ENCODE peak calls at places on chromosomes 3 and 15, in four cellular contexts. One of them, this sample, is unnamed.

GRCh38 chr15:71052356-71052755 is 62.9 kb upstream of the THSD4 start:
- DNase-seq in nephron progenitor cell: no peak
- DNase-seq in activated B cell treated with CpG ODN at 0.5 μM for 24 hours: no peak
- DNase-seq in cardiac fibroblast: peak; percentile 79
- DNase-seq in this sample: no peak

GRCh38 chr15:46676233-46677206 is 1040.8 kb upstream of the SEMA6D start:
- DNase-seq in nephron progenitor cell: no peak
- DNase-seq in activated B cell treated with CpG ODN at 0.5 μM for 24 hours: no peak
- DNase-seq in cardiac fibroblast: no peak
- DNase-seq in this sample: no peak

GRCh38 chr3:42745776-42746454 is 27.1 kb downstream of the CCDC13 start:
- DNase-seq in nephron progenitor cell: no peak
- DNase-seq in activated B cell treated with CpG ODN at 0.5 μM for 24 hours: no peak
- DNase-seq in cardiac fibroblast: no peak
- DNase-seq in this sample: peak; percentile 1

GRCh38 chr15:84400820-84401219 is 165.2 kb downstream of the GOLGA6L4 start:
- DNase-seq in nephron progenitor cell: no peak
- DNase-seq in activated B cell treated with CpG ODN at 0.5 μM for 24 hours: no peak
- DNase-seq in cardiac fibroblast: no peak
- DNase-seq in this sample: no peak

GRCh38 chr3:55434789-55435188 is 52.3 kb downstream of the WNT5A start:
- DNase-seq in nephron progenitor cell: no peak
- DNase-seq in activated B cell treated with CpG ODN at 0.5 μM for 24 hours: no peak
- DNase-seq in cardiac fibroblast: peak; percentile 69
- DNase-seq in this sample: peak; percentile 17

GRCh38 chr3:100352296-100353178 is 18.0 kb downstream of the NIT2 start:
- DNase-seq in nephron progenitor cell: no peak
- DNase-seq in activated B cell treated with CpG ODN at 0.5 μM for 24 hours: no peak
- DNase-seq in cardiac fibroblast: no peak
- DNase-seq in this sample: no peak

GRCh38 chr3:56980798-56981390 is 79.6 kb upstream of the SPATA12 start:
- DNase-seq in nephron progenitor cell: no peak
- DNase-seq in activated B cell treated with CpG ODN at 0.5 μM for 24 hours: no peak
- DNase-seq in cardiac fibroblast: peak; percentile 99
- DNase-seq in this sample: no peak

GRCh38 chr15:80780416-80781221 is 1.4 kb downstream of the CEMIP start:
- DNase-seq in nephron progenitor cell: peak; percentile 95
- DNase-seq in activated B cell treated with CpG ODN at 0.5 μM for 24 hours: no peak
- DNase-seq in cardiac fibroblast: peak; percentile 57
- DNase-seq in this sample: peak; percentile 87

GRCh38 chr15:37136666-37137065 is 36.3 kb upstream of the MEIS2 start:
- DNase-seq in nephron progenitor cell: no peak
- DNase-seq in activated B cell treated with CpG ODN at 0.5 μM for 24 hours: no peak
- DNase-seq in cardiac fibroblast: peak; percentile 40
- DNase-seq in this sample: no peak

GRCh38 chr3:177144922-177145321 is 52.4 kb downstream of the TBL1XR1 start:
- DNase-seq in nephron progenitor cell: no peak
- DNase-seq in activated B cell treated with CpG ODN at 0.5 μM for 24 hours: no peak
- DNase-seq in cardiac fibroblast: no peak
- DNase-seq in this sample: no peak

GRCh38 chr15:25188051-25188450 is 233.3 kb downstream of the SNRPN start:
- DNase-seq in nephron progenitor cell: no peak
- DNase-seq in activated B cell treated with CpG ODN at 0.5 μM for 24 hours: no peak
- DNase-seq in cardiac fibroblast: no peak
- DNase-seq in this sample: no peak

GRCh38 chr3:94965867-94966471 is 903.1 kb downstream of the NSUN3 start:
- DNase-seq in nephron progenitor cell: no peak
- DNase-seq in activated B cell treated with CpG ODN at 0.5 μM for 24 hours: no peak
- DNase-seq in cardiac fibroblast: no peak
- DNase-seq in this sample: no peak

GRCh38 chr3:15063238-15063637 is 1.9 kb downstream of the MRPS25 start:
- DNase-seq in nephron progenitor cell: no peak
- DNase-seq in activated B cell treated with CpG ODN at 0.5 μM for 24 hours: no peak
- DNase-seq in cardiac fibroblast: no peak
- DNase-seq in this sample: no peak

GRCh38 chr3:177191108-177191779 is 6.0 kb downstream of the TBL1XR1 start:
- DNase-seq in nephron progenitor cell: no peak
- DNase-seq in activated B cell treated with CpG ODN at 0.5 μM for 24 hours: no peak
- DNase-seq in cardiac fibroblast: no peak
- DNase-seq in this sample: no peak

GRCh38 chr15:95799286-95800187 is 531.0 kb upstream of the NR2F2 start:
- DNase-seq in nephron progenitor cell: no peak
- DNase-seq in activated B cell treated with CpG ODN at 0.5 μM for 24 hours: no peak
- DNase-seq in cardiac fibroblast: peak; percentile 91
- DNase-seq in this sample: no peak

GRCh38 chr15:101014921-101015841 is 96.0 kb downstream of the LRRK1 start:
- DNase-seq in nephron progenitor cell: peak; percentile 86
- DNase-seq in activated B cell treated with CpG ODN at 0.5 μM for 24 hours: peak; percentile 49
- DNase-seq in cardiac fibroblast: peak; percentile 81
- DNase-seq in this sample: peak; percentile 76

GRCh38 chr3:152835311-152836102 is 576 bp downstream of the P2RY1 start:
- DNase-seq in nephron progenitor cell: peak; percentile 67
- DNase-seq in activated B cell treated with CpG ODN at 0.5 μM for 24 hours: peak; percentile 16
- DNase-seq in cardiac fibroblast: peak; percentile 71
- DNase-seq in this sample: peak; percentile 63

GRCh38 chr15:45168751-45169551 is 18.8 kb downstream of the SHF start:
- DNase-seq in nephron progenitor cell: no peak
- DNase-seq in activated B cell treated with CpG ODN at 0.5 μM for 24 hours: no peak
- DNase-seq in cardiac fibroblast: no peak
- DNase-seq in this sample: no peak

GRCh38 chr15:88932875-88933330 is 19.7 kb upstream of the MFGE8 start:
- DNase-seq in nephron progenitor cell: no peak
- DNase-seq in activated B cell treated with CpG ODN at 0.5 μM for 24 hours: no peak
- DNase-seq in cardiac fibroblast: peak; percentile 25
- DNase-seq in this sample: no peak

GRCh38 chr3:159039286-159039685 is 237.4 kb downstream of the MFSD1 start:
- DNase-seq in nephron progenitor cell: no peak
- DNase-seq in activated B cell treated with CpG ODN at 0.5 μM for 24 hours: no peak
- DNase-seq in cardiac fibroblast: no peak
- DNase-seq in this sample: no peak

GRCh38 chr15:45088801-45089711 is 24.9 kb downstream of the DUOX2 start:
- DNase-seq in nephron progenitor cell: peak; percentile 18
- DNase-seq in activated B cell treated with CpG ODN at 0.5 μM for 24 hours: no peak
- DNase-seq in cardiac fibroblast: peak; percentile 13
- DNase-seq in this sample: no peak

GRCh38 chr15:35317217-35317616 is 228.7 kb downstream of the DPH6 start:
- DNase-seq in nephron progenitor cell: no peak
- DNase-seq in activated B cell treated with CpG ODN at 0.5 μM for 24 hours: no peak
- DNase-seq in cardiac fibroblast: no peak
- DNase-seq in this sample: no peak
- TF ChIP-seq CTCF in nephron progenitor cell: no peak
- TF ChIP-seq CTCF in activated B cell treated with CpG ODN at 0.5 μM for 24 hours: no peak
- TF ChIP-seq CTCF in cardiac fibroblast: no peak
- TF ChIP-seq CTCF in this sample: no peak

DNA sequence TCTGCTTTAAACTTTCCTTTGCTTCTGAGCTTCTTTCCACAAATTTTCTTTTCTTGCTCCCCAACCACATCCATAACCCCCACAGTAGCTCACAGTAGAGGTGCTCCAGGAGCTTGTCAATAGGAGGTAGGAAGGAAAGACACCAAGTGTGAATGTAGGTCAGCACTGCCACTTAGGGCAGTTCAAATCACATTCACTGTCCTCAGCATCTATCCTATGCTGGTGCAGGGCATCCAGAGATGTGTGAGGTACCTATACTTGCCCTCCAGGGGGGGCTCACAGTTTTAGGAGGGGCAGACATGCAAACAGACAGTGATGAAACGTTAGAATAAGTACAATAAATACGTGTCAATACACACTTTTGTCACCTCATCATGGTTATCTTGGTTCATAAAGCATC is 1.5 kb upstream of the SPSB4 start:
- DNase-seq in nephron progenitor cell: no peak
- DNase-seq in activated B cell treated with CpG ODN at 0.5 μM for 24 hours: no peak
- DNase-seq in cardiac fibroblast: no peak
- DNase-seq in this sample: peak; percentile 43
- TF ChIP-seq CTCF in nephron progenitor cell: peak; percentile 36
- TF ChIP-seq CTCF in activated B cell treated with CpG ODN at 0.5 μM for 24 hours: no peak
- TF ChIP-seq CTCF in cardiac fibroblast: no peak
- TF ChIP-seq CTCF in this sample: peak; percentile 64

GRCh38 chr3:113791381-113791780 is 44.5 kb downstream of the ATP6V1A start:
- DNase-seq in nephron progenitor cell: no peak
- DNase-seq in activated B cell treated with CpG ODN at 0.5 μM for 24 hours: no peak
- DNase-seq in cardiac fibroblast: peak; percentile 30
- DNase-seq in this sample: no peak

GRCh38 chr3:113794526-113794925 is 44.1 kb upstream of the GRAMD1C start:
- DNase-seq in nephron progenitor cell: no peak
- DNase-seq in activated B cell treated with CpG ODN at 0.5 μM for 24 hours: no peak
- DNase-seq in cardiac fibroblast: no peak
- DNase-seq in this sample: no peak

GRCh38 chr3:113795693-113796092 is 42.9 kb upstream of the GRAMD1C start:
- DNase-seq in nephron progenitor cell: no peak
- DNase-seq in activated B cell treated with CpG ODN at 0.5 μM for 24 hours: no peak
- DNase-seq in cardiac fibroblast: no peak
- DNase-seq in this sample: no peak
- TF ChIP-seq CTCF in nephron progenitor cell: no peak
- TF ChIP-seq CTCF in activated B cell treated with CpG ODN at 0.5 μM for 24 hours: no peak
- TF ChIP-seq CTCF in cardiac fibroblast: no peak
- TF ChIP-seq CTCF in this sample: no peak

DNA sequence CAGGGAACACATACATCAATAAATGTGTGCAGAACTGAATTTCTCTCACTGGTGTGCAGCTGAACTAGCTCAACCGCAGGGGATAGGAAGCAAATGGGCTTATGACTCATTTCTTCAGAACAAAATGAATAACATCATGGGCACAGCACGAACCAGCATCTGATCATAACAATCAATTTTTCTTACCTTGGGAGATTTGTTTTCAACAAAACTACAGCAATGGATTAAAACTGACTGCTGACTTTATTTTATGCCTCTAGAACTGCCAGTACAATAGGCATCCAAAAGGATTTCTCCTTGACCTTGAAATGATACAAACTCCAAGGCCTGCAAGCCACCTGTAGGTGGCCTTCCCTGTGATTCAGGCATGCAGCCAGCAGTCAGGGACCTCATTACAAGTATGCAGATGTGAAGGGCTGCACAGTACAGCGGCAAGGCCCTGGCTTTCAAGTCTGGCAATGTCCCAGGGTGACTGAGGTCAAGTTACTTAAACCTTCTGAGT is 26.1 kb downstream of the TAMM41 start:
- DNase-seq in nephron progenitor cell: peak; percentile 9
- DNase-seq in activated B cell treated with CpG ODN at 0.5 μM for 24 hours: no peak
- DNase-seq in cardiac fibroblast: peak; percentile 24
- DNase-seq in this sample: no peak
- TF ChIP-seq CTCF in nephron progenitor cell: no peak
- TF ChIP-seq CTCF in activated B cell treated with CpG ODN at 0.5 μM for 24 hours: no peak
- TF ChIP-seq CTCF in cardiac fibroblast: peak; percentile 16
- TF ChIP-seq CTCF in this sample: no peak

DNA sequence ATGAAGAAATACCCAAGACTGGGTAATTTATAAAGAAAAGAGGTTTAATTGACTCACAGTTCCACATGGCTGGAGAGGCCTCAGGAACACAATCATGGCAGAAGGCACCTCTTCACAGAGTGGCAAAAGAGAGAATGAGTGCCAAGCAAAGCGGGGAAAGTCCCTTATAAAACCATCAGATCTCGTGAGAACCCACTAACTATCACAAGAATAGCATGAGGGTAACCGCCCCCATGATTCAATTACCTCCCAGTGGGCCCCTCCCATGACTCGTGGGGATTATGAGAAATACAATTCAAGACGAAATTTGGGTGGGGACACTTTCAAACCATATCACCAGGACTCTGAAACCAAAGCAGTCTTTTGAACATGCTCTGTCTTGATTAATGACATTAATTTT is 7.0 kb downstream of the RTP3 start:
- DNase-seq in nephron progenitor cell: no peak
- DNase-seq in activated B cell treated with CpG ODN at 0.5 μM for 24 hours: no peak
- DNase-seq in cardiac fibroblast: peak; percentile 32
- DNase-seq in this sample: no peak
- TF ChIP-seq CTCF in nephron progenitor cell: no peak
- TF ChIP-seq CTCF in activated B cell treated with CpG ODN at 0.5 μM for 24 hours: no peak
- TF ChIP-seq CTCF in cardiac fibroblast: no peak
- TF ChIP-seq CTCF in this sample: no peak

This sample was measured in endothelial cell.